ENCODE peak calls at places on chromosomes 13 and 19, in six cellular contexts. One of them, this sample, is unnamed.

GRCh38 chr13:74135306-74136088 is 1.3 kb upstream of the KLF12 start:
- DNase-seq in IMR-90: peak
- DNase-seq in neuronal stem cell: peak
- DNase-seq in H1: no peak
- DNase-seq in trophoblast cell: peak
- DNase-seq in mesenchymal stem cell: peak
- DNase-seq in this sample: peak

GRCh38 chr19:11581740-11582139 is 4.3 kb upstream of the ACP5 start:
- DNase-seq in IMR-90: peak
- DNase-seq in trophoblast cell: no peak
- DNase-seq in neuronal stem cell: no peak
- DNase-seq in mesenchymal stem cell: peak
- DNase-seq in H1: no peak
- DNase-seq in this sample: no peak

GRCh38 chr19:8611391-8611883 is 922 bp upstream of the ADAMTS10 start:
- DNase-seq in H1: no peak
- DNase-seq in IMR-90: no peak
- DNase-seq in trophoblast cell: no peak
- DNase-seq in mesenchymal stem cell: no peak
- DNase-seq in neuronal stem cell: no peak
- DNase-seq in this sample: no peak

GRCh38 chr13:106612688-106613087 is 44.8 kb upstream of the ARGLU1 start:
- DNase-seq in neuronal stem cell: no peak
- DNase-seq in IMR-90: peak
- DNase-seq in trophoblast cell: no peak
- DNase-seq in mesenchymal stem cell: peak
- DNase-seq in H1: no peak
- DNase-seq in this sample: no peak

GRCh38 chr13:44436589-44437337 is 63.1 kb downstream of the SERP2 start:
- DNase-seq in trophoblast cell: peak
- DNase-seq in mesenchymal stem cell: peak
- DNase-seq in neuronal stem cell: peak
- DNase-seq in H1: peak
- DNase-seq in IMR-90: peak
- DNase-seq in this sample: peak

GRCh38 chr19:30029721-30030510 is 87.9 kb downstream of the URI1 start:
- DNase-seq in neuronal stem cell: no peak
- DNase-seq in trophoblast cell: peak
- DNase-seq in IMR-90: peak
- DNase-seq in H1: no peak
- DNase-seq in mesenchymal stem cell: no peak
- DNase-seq in this sample: no peak

GRCh38 chr19:10270616-10271394 is at the start of gene ICAM1:
- DNase-seq in mesenchymal stem cell: peak
- DNase-seq in neuronal stem cell: no peak
- DNase-seq in IMR-90: peak
- DNase-seq in trophoblast cell: peak
- DNase-seq in H1: no peak
- DNase-seq in this sample: peak

GRCh38 chr13:106488075-106488474 is 47.4 kb downstream of the EFNB2 start:
- DNase-seq in mesenchymal stem cell: no peak
- DNase-seq in trophoblast cell: no peak
- DNase-seq in H1: no peak
- DNase-seq in IMR-90: no peak
- DNase-seq in neuronal stem cell: no peak
- DNase-seq in this sample: no peak

GRCh38 chr19:45423033-45423588 is 606 bp downstream of the ERCC1 start:
- DNase-seq in H1: no peak
- DNase-seq in neuronal stem cell: no peak
- DNase-seq in trophoblast cell: no peak
- DNase-seq in mesenchymal stem cell: no peak
- DNase-seq in IMR-90: no peak
- DNase-seq in this sample: no peak

GRCh38 chr19:4641132-4641531 is 1.8 kb downstream of the TNFAIP8L1 start:
- DNase-seq in trophoblast cell: peak
- DNase-seq in H1: no peak
- DNase-seq in neuronal stem cell: no peak
- DNase-seq in mesenchymal stem cell: no peak
- DNase-seq in IMR-90: no peak
- DNase-seq in this sample: no peak

GRCh38 chr19:31253816-31254551 is 95.3 kb downstream of the TSHZ3 start:
- DNase-seq in mesenchymal stem cell: no peak
- DNase-seq in IMR-90: peak
- DNase-seq in H1: no peak
- DNase-seq in neuronal stem cell: no peak
- DNase-seq in trophoblast cell: peak
- DNase-seq in this sample: no peak

GRCh38 chr13:76385606-76386005 is 500.6 kb downstream of the KCTD12 start:
- DNase-seq in neuronal stem cell: no peak
- DNase-seq in mesenchymal stem cell: peak
- DNase-seq in IMR-90: no peak
- DNase-seq in H1: no peak
- DNase-seq in trophoblast cell: no peak
- DNase-seq in this sample: no peak

GRCh38 chr19:41998246-41999020 is 4.4 kb upstream of the ATP1A3 start:
- DNase-seq in H1: no peak
- DNase-seq in mesenchymal stem cell: peak
- DNase-seq in trophoblast cell: no peak
- DNase-seq in IMR-90: peak
- DNase-seq in neuronal stem cell: peak
- DNase-seq in this sample: peak

GRCh38 chr13:36736119-36736726 is 62.4 kb downstream of the SERTM1 start:
- DNase-seq in IMR-90: peak
- DNase-seq in neuronal stem cell: peak
- DNase-seq in mesenchymal stem cell: peak
- DNase-seq in H1: no peak
- DNase-seq in trophoblast cell: peak
- DNase-seq in this sample: no peak

GRCh38 chr19:37342753-37343152 is 28.1 kb upstream of the ZNF527 start:
- DNase-seq in neuronal stem cell: no peak
- DNase-seq in IMR-90: no peak
- DNase-seq in H1: no peak
- DNase-seq in mesenchymal stem cell: peak
- DNase-seq in trophoblast cell: no peak
- DNase-seq in this sample: no peak

GRCh38 chr13:21894703-21895699 is 224.1 kb downstream of the FGF9 start:
- DNase-seq in neuronal stem cell: no peak
- DNase-seq in H1: no peak
- DNase-seq in trophoblast cell: no peak
- DNase-seq in mesenchymal stem cell: no peak
- DNase-seq in IMR-90: no peak
- DNase-seq in this sample: peak

GRCh38 chr19:53586277-53586691 is 45.5 kb upstream of the DPRX start:
- DNase-seq in neuronal stem cell: no peak
- DNase-seq in IMR-90: no peak
- DNase-seq in trophoblast cell: no peak
- DNase-seq in mesenchymal stem cell: no peak
- DNase-seq in H1: no peak
- DNase-seq in this sample: no peak

GRCh38 chr13:25109341-25109740 is 13.4 kb downstream of the PABPC3 start:
- DNase-seq in IMR-90: no peak
- DNase-seq in neuronal stem cell: no peak
- DNase-seq in H1: no peak
- DNase-seq in trophoblast cell: no peak
- DNase-seq in mesenchymal stem cell: no peak
- DNase-seq in this sample: no peak

GRCh38 chr19:30799854-30800755 is 427.9 kb downstream of the ZNF536 start:
- DNase-seq in H1: peak
- DNase-seq in neuronal stem cell: peak
- DNase-seq in mesenchymal stem cell: peak
- DNase-seq in trophoblast cell: no peak
- DNase-seq in IMR-90: no peak
- DNase-seq in this sample: peak

DNA sequence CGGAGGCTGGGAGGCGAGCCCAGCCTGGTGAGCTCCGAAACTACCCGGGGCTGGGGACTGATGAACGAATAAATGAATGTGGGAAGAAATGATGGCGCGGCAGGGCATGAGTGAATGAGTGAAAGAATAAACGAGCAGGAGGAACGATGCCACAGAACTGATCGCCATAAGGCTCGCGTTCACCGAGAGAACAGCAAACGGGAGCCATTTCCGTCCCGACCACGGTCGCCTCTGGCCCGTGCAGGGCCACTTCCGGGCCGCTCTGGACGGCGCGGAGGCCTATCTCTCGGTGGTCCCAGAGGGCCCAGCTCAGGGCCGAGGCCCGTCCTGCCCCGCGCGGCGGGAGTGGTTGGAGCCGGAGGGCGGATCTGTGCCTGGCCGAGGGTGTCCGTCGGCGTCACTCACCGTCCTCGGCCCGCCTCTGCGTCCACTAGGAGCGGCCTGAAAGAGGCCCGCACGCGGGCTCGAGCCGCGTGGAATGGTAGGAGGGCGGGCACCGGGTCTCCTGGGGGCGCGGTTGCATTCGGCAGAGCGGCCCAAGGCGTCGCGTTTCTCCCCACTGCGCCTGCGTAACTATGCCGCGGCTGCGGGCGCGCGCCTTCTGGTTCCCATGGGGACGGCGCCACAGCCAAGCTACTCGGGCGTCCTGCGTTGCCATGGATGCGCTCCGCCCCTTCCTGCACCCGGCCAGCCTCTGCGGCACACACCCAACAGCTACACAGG is at the start of gene ZNF497:
- DNase-seq in trophoblast cell: peak
- DNase-seq in neuronal stem cell: peak
- DNase-seq in IMR-90: peak
- DNase-seq in mesenchymal stem cell: peak
- DNase-seq in H1: peak
- DNase-seq in this sample: peak
- H3K23ac ChIP-seq in trophoblast cell: no peak
- H3K23ac ChIP-seq in neuronal stem cell: peak
- H3K23ac ChIP-seq in IMR-90: peak
- H3K23ac ChIP-seq in mesenchymal stem cell: no peak
- H3K23ac ChIP-seq in H1: no peak
- H3K23ac ChIP-seq in this sample: no peak

GRCh38 chr19:51142119-51142518 is at the start of gene SIGLEC7:
- DNase-seq in mesenchymal stem cell: no peak
- DNase-seq in neuronal stem cell: no peak
- DNase-seq in H1: no peak
- DNase-seq in IMR-90: no peak
- DNase-seq in trophoblast cell: no peak
- DNase-seq in this sample: no peak
- H3K14ac ChIP-seq in mesenchymal stem cell: no peak
- H3K14ac ChIP-seq in neuronal stem cell: peak
- H3K14ac ChIP-seq in H1: no peak
- H3K14ac ChIP-seq in IMR-90: no peak
- H3K14ac ChIP-seq in trophoblast cell: no peak
- H3K14ac ChIP-seq in this sample: no peak

DNA sequence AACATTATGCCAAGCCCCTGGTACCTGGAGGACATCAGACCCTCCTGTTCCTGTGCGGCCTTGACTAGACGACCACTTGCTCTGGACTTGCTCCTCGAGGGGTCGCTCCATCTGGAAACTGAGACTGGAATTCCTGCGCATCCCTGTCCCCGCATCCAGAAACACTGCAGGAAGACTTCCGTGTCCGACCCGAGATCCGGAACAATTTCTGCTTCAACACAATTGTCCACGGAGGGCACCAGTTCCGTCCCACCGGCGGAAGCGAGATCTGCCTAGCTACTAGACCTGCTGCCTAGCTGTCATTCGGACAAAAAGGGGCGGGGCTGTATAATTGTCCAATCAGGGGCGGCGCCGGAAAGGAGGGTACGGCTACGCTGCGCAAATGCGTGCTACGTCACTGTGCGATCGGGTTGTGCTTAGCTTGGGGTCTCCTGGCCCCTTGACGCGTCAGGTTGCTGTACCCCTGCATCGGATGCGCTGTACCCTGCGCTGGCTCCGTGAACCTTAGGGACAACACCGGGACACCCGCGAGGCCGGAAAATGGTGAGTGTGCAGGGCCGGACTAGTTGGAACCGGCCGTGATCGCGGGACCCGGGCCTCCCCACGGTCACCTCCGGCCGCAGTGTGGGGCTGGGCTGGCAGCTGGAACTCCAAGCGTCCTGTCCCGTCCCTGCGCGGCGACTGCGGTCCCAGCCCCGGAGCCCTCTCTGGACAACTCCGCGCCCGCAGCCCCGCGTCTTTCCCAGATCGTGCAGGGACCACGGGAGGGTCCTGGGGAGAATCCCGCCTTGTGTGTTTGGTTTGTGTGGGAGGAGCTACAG is at the start of the genes ZNF490 and ZNF791:
- DNase-seq in trophoblast cell: peak
- DNase-seq in neuronal stem cell: peak
- DNase-seq in H1: peak
- DNase-seq in mesenchymal stem cell: peak
- DNase-seq in IMR-90: peak
- DNase-seq in this sample: peak
- H3K18ac ChIP-seq in trophoblast cell: peak
- H3K18ac ChIP-seq in neuronal stem cell: peak
- H3K18ac ChIP-seq in H1: peak
- H3K18ac ChIP-seq in mesenchymal stem cell: peak
- H3K18ac ChIP-seq in IMR-90: peak
- H3K18ac ChIP-seq in this sample: peak

GRCh38 chr13:27967736-27968315 is 1.3 kb downstream of the CDX2 start:
- DNase-seq in neuronal stem cell: no peak
- DNase-seq in mesenchymal stem cell: peak
- DNase-seq in trophoblast cell: no peak
- DNase-seq in H1: no peak
- DNase-seq in IMR-90: no peak
- DNase-seq in this sample: peak

GRCh38 chr13:27968316-27969072 is 621 bp downstream of the CDX2 start:
- DNase-seq in trophoblast cell: no peak
- DNase-seq in neuronal stem cell: no peak
- DNase-seq in IMR-90: no peak
- DNase-seq in H1: no peak
- DNase-seq in mesenchymal stem cell: peak
- DNase-seq in this sample: peak

GRCh38 chr13:27969866-27970229 is 733 bp upstream of the CDX2 start:
- DNase-seq in IMR-90: no peak
- DNase-seq in mesenchymal stem cell: no peak
- DNase-seq in H1: no peak
- DNase-seq in trophoblast cell: no peak
- DNase-seq in neuronal stem cell: no peak
- DNase-seq in this sample: no peak

GRCh38 chr13:27970382-27971235 is 1.5 kb upstream of the CDX2 start:
- DNase-seq in neuronal stem cell: no peak
- DNase-seq in H1: no peak
- DNase-seq in trophoblast cell: no peak
- DNase-seq in mesenchymal stem cell: no peak
- DNase-seq in IMR-90: no peak
- DNase-seq in this sample: no peak

DNA sequence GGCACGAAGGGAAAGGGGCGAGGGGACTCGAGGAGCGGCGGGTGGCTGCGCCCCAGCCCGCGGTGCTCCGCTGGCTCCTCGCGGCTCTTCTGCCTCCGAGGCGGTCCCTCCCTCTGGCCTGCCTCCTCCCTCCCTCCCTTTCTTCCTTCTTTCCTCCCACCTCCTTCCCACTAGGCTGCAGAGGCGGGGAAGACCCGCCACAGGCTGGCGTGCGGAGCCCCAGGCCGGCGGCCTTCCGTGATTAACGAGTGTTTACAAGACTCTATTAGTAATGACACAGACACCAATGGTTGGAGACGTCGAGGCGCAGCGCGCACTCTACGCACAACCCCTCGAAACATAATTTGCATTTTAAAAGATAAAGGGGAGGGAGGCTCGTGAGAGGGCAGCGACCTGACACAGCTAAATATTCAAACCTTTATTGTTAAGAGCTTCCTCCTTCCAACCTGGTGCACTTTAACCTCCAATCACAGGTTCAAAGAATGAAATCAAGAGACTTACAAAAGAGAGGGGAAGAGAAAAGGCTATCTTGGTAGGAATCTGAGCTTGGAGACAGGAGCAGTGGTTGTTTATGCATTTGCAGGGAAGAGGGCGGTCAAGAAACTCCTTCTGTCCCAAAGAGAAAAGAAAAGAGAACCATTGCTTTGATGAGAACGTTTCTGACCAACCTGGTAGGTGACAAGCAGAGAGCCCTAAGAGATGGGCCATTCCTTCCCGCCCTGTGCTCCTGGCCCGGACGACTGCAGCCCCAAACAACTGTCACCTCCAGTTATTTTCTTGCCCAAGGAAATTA is at the start of gene CDX2:
- DNase-seq in H1: no peak
- DNase-seq in IMR-90: no peak
- DNase-seq in mesenchymal stem cell: peak
- DNase-seq in trophoblast cell: no peak
- DNase-seq in neuronal stem cell: no peak
- DNase-seq in this sample: peak
- H3K23ac ChIP-seq in H1: no peak
- H3K23ac ChIP-seq in IMR-90: no peak
- H3K23ac ChIP-seq in mesenchymal stem cell: peak
- H3K23ac ChIP-seq in trophoblast cell: no peak
- H3K23ac ChIP-seq in neuronal stem cell: peak
- H3K23ac ChIP-seq in this sample: no peak

This sample was measured in H9.